ENCODE peak calls at places on chromosomes 6 and 20, in seven cellular contexts. N is coronary artery, U is upper lobe of left lung, Z is heart left ventricle, F is cardiac muscle cell, X is aorta, A is sigmoid colon. Y is an unnamed sample.

GRCh38 chr20:51700809-51701285 is 67.3 kb downstream of the ATP9A start:
- DNase-seq in N (no peak), U (no peak), Z (no peak), F (peak; percentile 28), X (no peak), A (no peak), Y (no peak)

GRCh38 chr20:37185681-37186080 is 6.3 kb upstream of the MROH8 start:
- DNase-seq in N (peak; percentile 62), U (no peak), Z (no peak), F (no peak), X (no peak), A (no peak), Y (no peak)

GRCh38 chr20:63687419-63688233 is 8.8 kb upstream of the TNFRSF6B start:
- DNase-seq in N (no peak), U (no peak), Z (no peak), F (no peak), X (peak; percentile 82), A (no peak), Y (no peak)

GRCh38 chr6:46876126-46876525 is 45.6 kb downstream of the ADGRF5 start:
- DNase-seq in N (no peak), U (no peak), Z (peak; percentile 54), F (no peak), X (no peak), A (no peak), Y (no peak)

GRCh38 chr6:5501837-5502236 is 240.5 kb downstream of the FARS2 start:
- DNase-seq in N (no peak), U (no peak), Z (peak; percentile 29), F (peak; percentile 36), X (no peak), A (no peak), Y (no peak)

GRCh38 chr6:148620579-148621298 is 126.1 kb upstream of the UST start:
- DNase-seq in N (no peak), U (no peak), Z (no peak), F (no peak), X (no peak), A (no peak), Y (no peak)

GRCh38 chr6:54267798-54268197 is 40.4 kb upstream of the TINAG start:
- DNase-seq in N (no peak), U (peak; percentile 22), Z (no peak), F (peak; percentile 73), X (no peak), A (no peak), Y (no peak)

GRCh38 chr6:33547499-33547898 is 32.6 kb downstream of the BAK1 start:
- DNase-seq in N (no peak), U (no peak), Z (no peak), F (peak; percentile 3), X (no peak), A (no peak), Y (no peak)

GRCh38 chr6:71531006-71531405 is 242.4 kb downstream of the OGFRL1 start:
- DNase-seq in N (no peak), U (no peak), Z (no peak), F (no peak), X (no peak), A (no peak), Y (no peak)

GRCh38 chr6:143188292-143188691 is 127.6 kb downstream of the AIG1 start:
- DNase-seq in N (no peak), U (no peak), Z (no peak), F (no peak), X (no peak), A (no peak), Y (no peak)

GRCh38 chr6:36545767-36546663 is 1.3 kb downstream of the STK38 start:
- DNase-seq in N (no peak), U (no peak), Z (no peak), F (peak; percentile 51), X (no peak), A (no peak), Y (no peak)

GRCh38 chr6:72032056-72032455 is 145.7 kb downstream of the RIMS1 start:
- DNase-seq in N (no peak), U (no peak), Z (no peak), F (no peak), X (no peak), A (no peak), Y (no peak)

GRCh38 chr6:167930300-167930699 is 67.2 kb upstream of the KIF25 start:
- DNase-seq in N (no peak), U (no peak), Z (no peak), F (no peak), X (no peak), A (no peak), Y (no peak)

GRCh38 chr6:1871936-1872335 is 262.2 kb downstream of the FOXC1 start:
- DNase-seq in N (peak; percentile 82), U (no peak), Z (no peak), F (no peak), X (no peak), A (no peak), Y (peak; percentile 54)

GRCh38 chr6:27644528-27644927 is 171.6 kb upstream of the ZNF184 start:
- DNase-seq in N (no peak), U (no peak), Z (no peak), F (no peak), X (no peak), A (no peak), Y (no peak)

GRCh38 chr6:166512567-166512966 is 73.9 kb downstream of the RAMACL start:
- DNase-seq in N (no peak), U (peak; percentile 17), Z (no peak), F (no peak), X (no peak), A (no peak), Y (no peak)

GRCh38 chr6:75436869-75437268 is 56.7 kb downstream of the FILIP1 start:
- DNase-seq in N (no peak), U (no peak), Z (peak; percentile 32), F (no peak), X (peak; percentile 73), A (peak; percentile 85), Y (no peak)

GRCh38 chr6:12012231-12012565 is at the start of gene HIVEP1:
- DNase-seq in N (no peak), U (peak; percentile 31), Z (peak; percentile 25), F (peak; percentile 71), X (peak; percentile 82), A (peak; percentile 71), Y (no peak)

GRCh38 chr6:150659046-150659763 is 59.5 kb downstream of the PLEKHG1 start:
- DNase-seq in N (no peak), U (no peak), Z (no peak), F (no peak), X (no peak), A (no peak), Y (no peak)

GRCh38 chr20:33445881-33446615 is 2.5 kb upstream of the SNTA1 start:
- DNase-seq in N (no peak), U (no peak), Z (no peak), F (no peak), X (no peak), A (no peak), Y (peak; percentile 32)
- H3K27ac ChIP-seq in N (no peak overlapping the region), U (no peak overlapping the region), Z (no peak overlapping the region), F (peak overlapping the region; percentile 69), X (no peak overlapping the region), A (no peak overlapping the region), Y (peak overlapping the region; percentile 78)

GRCh38 chr6:44399991-44400390 is 12.5 kb downstream of the CDC5L start:
- DNase-seq in N (no peak), U (no peak), Z (no peak), F (no peak), X (no peak), A (no peak), Y (no peak)

GRCh38 chr6:44395501-44395900 is 8.0 kb downstream of the CDC5L start:
- DNase-seq in N (no peak), U (no peak), Z (no peak), F (no peak), X (no peak), A (no peak), Y (no peak)

GRCh38 chr6:44400572-44400971 is 13.1 kb downstream of the CDC5L start:
- DNase-seq in N (no peak), U (no peak), Z (no peak), F (no peak), X (no peak), A (no peak), Y (no peak)

GRCh38 chr6:44396968-44397367 is 9.5 kb downstream of the CDC5L start:
- DNase-seq in N (no peak), U (no peak), Z (no peak), F (no peak), X (no peak), A (no peak), Y (no peak)

DNA sequence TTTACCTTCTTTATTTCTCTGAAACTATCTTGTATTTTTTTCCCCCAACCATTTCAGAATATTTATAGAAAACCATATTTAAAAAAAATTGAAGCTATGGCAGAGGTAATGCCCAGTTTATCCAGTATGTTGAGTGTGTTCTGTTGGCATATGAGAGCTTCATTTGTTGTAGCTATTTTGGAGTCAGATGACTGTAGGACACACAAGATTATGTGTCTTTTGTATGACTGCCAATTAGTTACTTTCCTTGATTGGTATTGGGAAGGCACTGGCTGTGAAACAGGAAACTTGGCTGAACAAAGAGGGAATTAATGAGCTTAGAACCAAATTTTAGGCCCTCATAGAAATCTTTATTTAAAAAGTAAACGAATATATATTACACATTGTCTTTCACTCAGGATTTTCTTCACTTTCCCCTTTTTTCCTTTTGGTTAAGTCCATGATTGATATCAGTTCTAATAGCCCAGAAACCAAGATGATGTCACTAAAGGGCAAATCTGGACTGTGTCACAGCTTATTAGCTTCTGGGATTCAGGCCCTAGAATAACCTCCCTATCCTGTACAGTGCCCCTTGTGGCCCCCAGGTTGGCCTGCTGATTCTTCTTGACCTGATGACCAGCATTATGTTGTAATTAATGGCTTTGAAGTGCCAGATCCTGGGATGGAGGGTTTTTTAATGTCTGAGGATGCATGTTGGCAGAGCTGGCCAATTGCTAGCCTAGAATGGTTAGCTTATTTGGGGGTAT is 10.1 kb downstream of the CDC5L start:
- DNase-seq in N (no peak), U (no peak), Z (no peak), F (no peak), X (no peak), A (no peak), Y (no peak)
- H3K27ac ChIP-seq in N (no peak overlapping the region), U (no peak overlapping the region), Z (peak overlapping the region; percentile 31), F (no peak overlapping the region), X (no peak overlapping the region), A (no peak overlapping the region), Y (no peak overlapping the region)

GRCh38 chr6:3422457-3422816 is 34.4 kb downstream of the SLC22A23 start:
- DNase-seq in N (no peak), U (no peak), Z (no peak), F (no peak), X (no peak), A (no peak), Y (no peak)
- H3K27ac ChIP-seq in N (no peak overlapping the region), U (no peak overlapping the region), Z (no peak overlapping the region), F (no peak overlapping the region), X (no peak overlapping the region), A (peak overlapping the region; percentile 16), Y (no peak overlapping the region)

DNA sequence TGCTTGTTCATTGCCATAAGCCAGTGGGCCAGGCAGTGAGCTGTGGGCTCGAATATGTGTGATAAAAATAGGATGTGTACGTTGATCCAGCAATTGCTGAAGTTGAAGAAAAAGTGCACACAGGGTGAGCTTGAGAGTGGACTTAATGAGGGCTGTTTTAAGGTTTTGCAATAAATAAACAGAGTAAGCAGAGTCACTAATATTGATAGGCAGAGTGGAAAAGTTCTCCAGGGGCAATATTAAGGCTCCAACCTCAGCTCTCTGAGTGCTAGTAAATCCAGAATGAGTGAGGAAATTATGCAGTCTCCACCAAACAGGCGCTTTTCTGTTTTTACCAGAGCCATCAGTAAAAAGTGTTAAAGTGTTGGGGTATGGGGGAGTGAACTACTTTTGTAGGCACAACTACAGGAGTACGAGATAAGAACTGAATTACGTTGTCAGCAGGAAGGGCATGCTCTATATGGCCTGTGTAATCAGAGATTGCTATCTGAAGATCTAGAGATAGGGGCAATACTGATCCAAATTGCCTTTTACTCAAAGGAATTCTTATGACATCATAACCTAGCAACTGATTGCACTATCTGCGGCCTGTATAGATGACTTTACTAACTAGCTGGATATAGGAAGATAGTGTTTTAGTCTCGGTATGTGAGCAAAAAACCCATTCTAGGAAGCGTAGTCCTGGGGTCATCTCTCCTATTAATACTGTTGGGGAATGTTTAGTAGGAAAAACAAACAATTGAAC is 7.6 kb upstream of the TBC1D20 start:
- DNase-seq in N (no peak), U (no peak), Z (no peak), F (no peak), X (no peak), A (no peak), Y (no peak)
- H3K27ac ChIP-seq in N (no peak overlapping the region), U (no peak overlapping the region), Z (no peak overlapping the region), F (no peak overlapping the region), X (no peak overlapping the region), A (no peak overlapping the region), Y (no peak overlapping the region)